ENCODE peak calls at places on chromosomes 7 and 10, in five cellular contexts. A is MG63, H is epithelial cell of proximal tubule, C is retinal pigment epithelial cell, Q is lower lobe of right lung. Z is an unnamed sample.

GRCh38 chr7:94696981-94697670 is 41.2 kb upstream of the SGCE start:
- DNase-seq in A (peak), H (peak), C (peak), Q (no peak), Z (peak)

GRCh38 chr7:67947651-67948050 is 951.0 kb downstream of the TYW1 start:
- DNase-seq in A (no peak), H (no peak), C (no peak), Q (no peak), Z (no peak)

GRCh38 chr10:100362570-100363496 is 15.8 kb downstream of the SCD start:
- DNase-seq in A (no peak), H (no peak), C (no peak), Q (no peak), Z (no peak)

GRCh38 chr10:380313-380955 is 245.2 kb downstream of the ZMYND11 start:
- DNase-seq in A (no peak), H (no peak), C (no peak), Q (no peak), Z (no peak)

GRCh38 chr7:151607464-151607867 is 87.8 kb upstream of the RHEB start:
- DNase-seq in A (no peak), H (no peak), C (no peak), Q (no peak), Z (no peak)

GRCh38 chr7:12066004-12066403 is 145.1 kb upstream of the TMEM106B start:
- DNase-seq in A (no peak), H (peak), C (no peak), Q (no peak), Z (no peak)

GRCh38 chr10:122441961-122442360 is 12.5 kb upstream of the ARMS2 start:
- DNase-seq in A (no peak), H (peak), C (no peak), Q (no peak), Z (peak)

GRCh38 chr10:126671402-126671975 is 996 bp upstream of the C10orf90 start:
- DNase-seq in A (no peak), H (no peak), C (no peak), Q (no peak), Z (no peak)

GRCh38 chr7:19853261-19853832 is 79.9 kb upstream of the TMEM196 start:
- DNase-seq in A (no peak), H (no peak), C (peak), Q (no peak), Z (no peak)

GRCh38 chr7:97872025-97872669 is at the start of gene ASNS:
- DNase-seq in A (peak), H (peak), C (peak), Q (peak), Z (peak)

GRCh38 chr10:72906446-72906845 is 12.9 kb downstream of the OIT3 start:
- DNase-seq in A (no peak), H (no peak), C (no peak), Q (no peak), Z (no peak)

GRCh38 chr10:87660484-87661133 is 931 bp downstream of the PAPSS2 start:
- DNase-seq in A (peak), H (no peak), C (no peak), Q (no peak), Z (no peak)

GRCh38 chr7:75626954-75627353 is 111.8 kb downstream of the HIP1 start:
- DNase-seq in A (no peak), H (no peak), C (no peak), Q (peak), Z (no peak)

GRCh38 chr10:29389935-29390334 is 101.1 kb downstream of the LYZL1 start:
- DNase-seq in A (no peak), H (no peak), C (no peak), Q (no peak), Z (no peak)

GRCh38 chr10:97726636-97727178 is 10.2 kb upstream of the ZFYVE27 start:
- DNase-seq in A (peak), H (peak), C (no peak), Q (no peak), Z (no peak)

GRCh38 chr10:84415539-84416244 is 87.3 kb downstream of the CCSER2 start:
- DNase-seq in A (no peak), H (no peak), C (no peak), Q (peak), Z (no peak)

GRCh38 chr7:33728779-33729646 is 176.3 kb upstream of the BMPER start:
- DNase-seq in A (no peak), H (no peak), C (no peak), Q (no peak), Z (no peak)

GRCh38 chr7:125651823-125652528 is 722.4 kb upstream of the POT1 start:
- DNase-seq in A (no peak), H (no peak), C (no peak), Q (no peak), Z (no peak)

GRCh38 chr7:30247546-30248386 is 36.6 kb upstream of the ZNRF2 start:
- DNase-seq in A (no peak), H (no peak), C (no peak), Q (no peak), Z (no peak)

GRCh38 chr7:133039614-133040013 is 42.3 kb downstream of the CHCHD3 start:
- DNase-seq in A (no peak), H (no peak), C (no peak), Q (no peak), Z (no peak)

GRCh38 chr7:157499121-157499834 is 162.5 kb downstream of the DNAJB6 start:
- DNase-seq in A (no peak), H (no peak), C (no peak), Q (no peak), Z (no peak)

GRCh38 chr7:130906575-130906974 is 172.6 kb upstream of the KLF14 start:
- DNase-seq in A (no peak), H (no peak), C (no peak), Q (no peak), Z (no peak)
- H3K4me3 ChIP-seq in A (peak), H (peak), C (no peak), Q (no peak), Z (no peak)

GRCh38 chr10:124701881-124702656 is 42.1 kb downstream of the FAM53B start:
- DNase-seq in A (no peak), H (no peak), C (no peak), Q (no peak), Z (no peak)
- H3K4me3 ChIP-seq in A (no peak), H (no peak), C (no peak), Q (no peak), Z (no peak)

GRCh38 chr10:7667262-7668141 is 736 bp upstream of the ITIH5 start:
- DNase-seq in A (no peak), H (no peak), C (no peak), Q (no peak), Z (no peak)
- H3K4me3 ChIP-seq in A (no peak), H (no peak), C (peak), Q (peak), Z (peak)

GRCh38 chr10:11529276-11529675 is 82.2 kb downstream of the USP6NL start:
- DNase-seq in A (no peak), H (no peak), C (no peak), Q (no peak), Z (no peak)

GRCh38 chr10:11528286-11528685 is 83.2 kb downstream of the USP6NL start:
- DNase-seq in A (no peak), H (no peak), C (no peak), Q (no peak), Z (no peak)

GRCh38 chr10:11527068-11527467 is 84.4 kb downstream of the USP6NL start:
- DNase-seq in A (no peak), H (no peak), C (no peak), Q (no peak), Z (no peak)

GRCh38 chr10:11525503-11525902 is 85.9 kb downstream of the USP6NL start:
- DNase-seq in A (no peak), H (no peak), C (no peak), Q (no peak), Z (no peak)

GRCh38 chr10:11527700-11528255 is 83.7 kb downstream of the USP6NL start:
- DNase-seq in A (no peak), H (no peak), C (no peak), Q (no peak), Z (no peak)
- H3K4me3 ChIP-seq in A (no peak), H (no peak), C (no peak), Q (peak), Z (no peak)

DNA sequence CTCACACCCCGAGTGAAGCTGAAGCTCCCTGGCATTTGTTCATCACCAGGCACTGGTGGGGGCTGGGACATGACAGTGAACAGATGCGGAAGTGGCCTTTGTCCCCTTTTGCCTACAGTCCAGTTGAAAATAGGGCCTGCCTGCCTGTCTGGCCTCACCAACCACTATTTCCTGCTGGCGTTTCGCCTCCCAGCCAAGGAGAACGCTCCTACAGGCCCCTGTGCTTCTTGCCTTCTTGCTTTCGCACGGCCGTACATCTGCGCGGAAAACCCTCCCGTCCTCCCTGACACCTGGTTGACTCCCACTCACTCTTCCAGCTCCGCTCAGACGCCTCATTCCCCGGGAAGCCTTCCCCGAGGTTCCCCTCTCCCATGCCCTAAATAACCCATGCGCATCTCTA is 317.3 kb downstream of the PRPF18 start:
- DNase-seq in A (no peak), H (no peak), C (no peak), Q (peak), Z (no peak)
- H3K4me3 ChIP-seq in A (no peak), H (no peak), C (no peak), Q (no peak), Z (no peak)

GRCh38 chr7:112828696-112829095 is 38.5 kb upstream of the TMEM168 start:
- DNase-seq in A (no peak), H (no peak), C (no peak), Q (no peak), Z (no peak)

GRCh38 chr7:112830769-112831168 is 40.6 kb upstream of the TMEM168 start:
- DNase-seq in A (no peak), H (no peak), C (no peak), Q (no peak), Z (no peak)

DNA sequence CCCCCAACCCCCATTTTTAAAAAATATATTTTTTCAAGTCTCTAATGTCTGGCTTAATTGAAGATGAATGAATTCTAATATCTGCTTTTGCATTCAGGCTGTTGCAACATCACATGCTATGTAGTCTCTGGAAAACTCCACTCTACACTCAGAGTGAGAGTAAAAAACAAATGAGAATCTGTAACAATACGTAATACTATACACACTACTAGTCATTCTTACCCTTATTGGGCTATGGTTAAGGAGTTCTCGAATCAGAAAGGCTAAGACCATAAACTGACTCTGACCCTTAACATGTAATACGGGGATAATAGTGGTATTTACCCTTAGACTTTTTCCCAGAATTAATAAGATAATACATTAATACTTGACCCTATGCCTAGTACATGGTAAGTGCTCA is 42.9 kb upstream of the TMEM168 start:
- DNase-seq in A (no peak), H (no peak), C (no peak), Q (no peak), Z (no peak)
- H3K4me3 ChIP-seq in A (no peak), H (no peak), C (no peak), Q (no peak), Z (no peak)

GRCh38 chr10:34183397-34183796 is 631.7 kb downstream of the PARD3 start:
- DNase-seq in A (no peak), H (no peak), C (no peak), Q (no peak), Z (no peak)
- H3K4me3 ChIP-seq in A (no peak), H (no peak), C (no peak), Q (no peak), Z (no peak)

GRCh38 chr7:65239707-65240352 is 133.8 kb upstream of the ZNF92 start:
- DNase-seq in A (peak), H (no peak), C (peak), Q (peak), Z (no peak)
- H3K4me3 ChIP-seq in A (peak), H (peak), C (peak), Q (peak), Z (peak)